ENCODE peak calls at places on chromosomes 12 and 14, in five cellular contexts. F, L, Q, O and H are unnamed samples.

GRCh38 chr14:51283402-51283825 is 43.4 kb downstream of the TMX1 start:
- DNase-seq in O (peak), Q (peak), L (peak), F (peak), H (peak)

GRCh38 chr12:7583471-7583870 is 79.9 kb upstream of the CD163 start:
- DNase-seq in O (no peak), Q (no peak), L (no peak), F (no peak), H (no peak)

GRCh38 chr12:65274873-65275272 is 3.6 kb upstream of the MSRB3 start:
- DNase-seq in F (no peak), L (no peak), O (no peak), Q (no peak), H (no peak)

GRCh38 chr12:1796515-1797010 is 23.8 kb upstream of the LRTM2 start:
- DNase-seq in L (no peak), O (no peak), Q (no peak), F (no peak), H (no peak)

GRCh38 chr12:95653761-95654546 is 102.7 kb upstream of the USP44 start:
- DNase-seq in F (no peak), L (peak), O (peak), Q (peak), H (peak)

GRCh38 chr12:48388430-48388829 is 37.7 kb upstream of the ZNF641 start:
- DNase-seq in L (no peak), F (no peak), O (no peak), Q (peak), H (peak)

GRCh38 chr12:91974541-91974940 is 171.1 kb downstream of the BTG1 start:
- DNase-seq in L (no peak), Q (peak), O (no peak), F (peak), H (no peak)

GRCh38 chr14:60646202-60646886 is 2.9 kb downstream of the SIX1 start:
- DNase-seq in F (no peak), L (no peak), O (no peak), Q (no peak), H (peak)

GRCh38 chr14:106879241-106879640 is 1352.9 kb downstream of the TMEM121 start:
- DNase-seq in Q (no peak), F (peak), O (no peak), L (no peak), H (no peak)

DNA sequence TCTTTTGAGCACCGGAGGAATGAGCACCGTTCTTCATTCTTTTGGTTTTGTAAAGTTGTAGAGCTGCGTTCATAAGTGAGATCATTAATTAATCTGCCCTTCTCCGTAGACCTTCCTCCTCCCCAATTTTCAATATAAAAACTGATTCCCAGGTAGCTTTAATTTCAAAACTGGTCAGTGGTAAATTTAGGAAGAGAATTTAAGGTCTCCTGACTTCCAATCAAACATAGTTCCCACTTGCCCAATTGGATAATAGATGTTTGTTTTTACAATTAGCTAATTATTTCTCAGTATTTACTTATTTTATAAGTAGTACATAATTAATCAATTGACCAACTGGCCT is 27.2 kb upstream of the YBX3 start:
- DNase-seq in Q (no peak), O (no peak), L (no peak), F (no peak), H (no peak)
- TF ChIP-seq CTCF in Q (no peak), O (no peak), L (no peak), F (no peak), H (no peak)

GRCh38 chr14:56797569-56798446 is 12.5 kb downstream of the OTX2 start:
- DNase-seq in F (peak), O (no peak), L (no peak), Q (no peak), H (no peak)

GRCh38 chr14:56799327-56799645 is 11.0 kb downstream of the OTX2 start:
- DNase-seq in Q (no peak), O (no peak), F (no peak), L (no peak), H (no peak)

GRCh38 chr14:56797003-56797568 is 13.2 kb downstream of the OTX2 start:
- DNase-seq in F (peak), Q (no peak), O (no peak), L (no peak), H (no peak)

GRCh38 chr14:56796259-56796658 is 14.0 kb downstream of the OTX2 start:
- DNase-seq in F (peak), O (no peak), L (no peak), Q (no peak), H (no peak)

GRCh38 chr14:56798447-56799326 is 11.6 kb downstream of the OTX2 start:
- DNase-seq in Q (no peak), F (peak), L (no peak), O (no peak), H (no peak)
- H3K4me3 ChIP-seq in Q (no peak), F (peak), L (peak), O (no peak), H (no peak)

DNA sequence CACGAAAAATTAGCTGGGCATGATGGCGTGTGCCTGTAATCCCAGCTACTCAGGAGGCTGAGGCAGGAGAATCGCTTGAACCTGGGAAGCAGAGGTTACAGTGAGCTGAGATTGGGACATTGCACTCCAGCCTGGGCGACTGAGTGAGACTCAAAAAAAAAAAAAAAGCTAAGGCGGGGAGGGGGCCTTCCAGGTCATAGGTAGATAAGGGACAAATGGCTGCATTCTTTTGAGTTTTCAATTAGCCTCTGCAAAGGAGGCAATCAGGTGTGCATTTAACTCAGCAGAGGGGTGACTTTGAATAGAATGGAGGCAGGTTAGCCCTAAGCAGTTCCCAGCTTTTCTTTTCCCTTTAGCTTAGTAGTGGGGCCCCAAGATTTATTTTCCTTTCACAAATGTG is 743 bp upstream of the AACS start:
- DNase-seq in L (no peak), O (no peak), F (no peak), Q (no peak), H (no peak)
- TF ChIP-seq CTCF in L (no peak), O (no peak), F (no peak), Q (no peak), H (no peak)

GRCh38 chr14:71933026-71933587 is 878 bp downstream of the RGS6 start:
- DNase-seq in O (no peak), L (peak), Q (no peak), F (no peak), H (no peak)
- H3K4me3 ChIP-seq in O (no peak), L (peak), Q (no peak), F (peak), H (no peak)

GRCh38 chr12:21065845-21066244 is 65.1 kb upstream of the SLCO1B1 start:
- DNase-seq in L (no peak), F (peak), O (no peak), Q (no peak), H (peak)
- TF ChIP-seq CTCF in L (no peak), F (peak), O (peak), Q (no peak), H (no peak)